ENCODE peak calls at places on chromosomes 6 and 20, in ten cellular contexts. W, I, U, Z, V, K, B, Q, P and Y are unnamed samples.

GRCh38 chr6:13355969-13356368 is 27.6 kb upstream of the TBC1D7 start:
- DNase-seq in W (no peak), I (no peak), U (no peak), Z (no peak), V (no peak), K (no peak), B (no peak), Q (no peak), P (no peak), Y (no peak)

GRCh38 chr6:33935439-33936080 is 131.8 kb upstream of the MLN start:
- DNase-seq in W (no peak), I (no peak), U (no peak), Z (no peak), V (no peak), K (no peak), B (no peak), Q (peak), P (no peak), Y (no peak)

GRCh38 chr6:20892365-20892764 is 358.1 kb downstream of the CDKAL1 start:
- DNase-seq in W (no peak), I (no peak), U (no peak), Z (no peak), V (no peak), K (no peak), B (no peak), Q (no peak), P (no peak), Y (no peak)

GRCh38 chr6:133447924-133448323 is 206.8 kb downstream of the EYA4 start:
- DNase-seq in W (no peak), I (peak), U (no peak), Z (no peak), V (no peak), K (peak), B (peak), Q (no peak), P (no peak), Y (peak)

GRCh38 chr6:132122871-132123270 is 171.7 kb upstream of the CCN2 start:
- DNase-seq in W (no peak), I (no peak), U (no peak), Z (no peak), V (no peak), K (peak), B (peak), Q (no peak), P (peak), Y (no peak)

GRCh38 chr6:36829919-36830544 is 9.2 kb downstream of the CPNE5 start:
- DNase-seq in W (no peak), I (peak), U (no peak), Z (peak), V (no peak), K (no peak), B (no peak), Q (peak), P (peak), Y (peak)

GRCh38 chr20:50613438-50614169 is 77.7 kb downstream of the RIPOR3 start:
- DNase-seq in W (no peak), I (no peak), U (no peak), Z (no peak), V (no peak), K (no peak), B (no peak), Q (no peak), P (no peak), Y (no peak)

GRCh38 chr6:39181333-39181732 is 47.9 kb downstream of the KCNK5 start:
- DNase-seq in W (no peak), I (no peak), U (no peak), Z (no peak), V (no peak), K (no peak), B (no peak), Q (no peak), P (no peak), Y (no peak)

GRCh38 chr6:84553527-84553926 is 210.9 kb downstream of the TBX18 start:
- DNase-seq in W (peak), I (peak), U (no peak), Z (no peak), V (no peak), K (no peak), B (no peak), Q (no peak), P (no peak), Y (no peak)

GRCh38 chr20:5474646-5475550 is 158.1 kb upstream of the PROKR2 start:
- DNase-seq in W (no peak), I (peak), U (no peak), Z (no peak), V (no peak), K (no peak), B (no peak), Q (no peak), P (no peak), Y (no peak)

GRCh38 chr20:1283522-1284210 is 17.6 kb downstream of the SNPH start:
- DNase-seq in W (no peak), I (no peak), U (no peak), Z (no peak), V (no peak), K (no peak), B (no peak), Q (no peak), P (no peak), Y (no peak)

GRCh38 chr6:42068872-42069522 is 18.7 kb downstream of the TAF8 start:
- DNase-seq in W (no peak), I (no peak), U (no peak), Z (no peak), V (no peak), K (no peak), B (no peak), Q (no peak), P (no peak), Y (no peak)

GRCh38 chr6:37931076-37931465 is 111.5 kb downstream of the ZFAND3 start:
- DNase-seq in W (no peak), I (no peak), U (no peak), Z (no peak), V (no peak), K (no peak), B (no peak), Q (no peak), P (no peak), Y (no peak)

GRCh38 chr6:129370268-129370916 is 339.6 kb downstream of the ARHGAP18 start:
- DNase-seq in W (peak), I (peak), U (no peak), Z (peak), V (no peak), K (peak), B (peak), Q (peak), P (peak), Y (peak)

GRCh38 chr6:25963426-25964123 is 973 bp downstream of the TRIM38 start:
- DNase-seq in W (peak), I (peak), U (no peak), Z (no peak), V (peak), K (no peak), B (no peak), Q (no peak), P (no peak), Y (no peak)

GRCh38 chr20:51533291-51534172 is 9.0 kb downstream of the NFATC2 start:
- DNase-seq in W (peak), I (no peak), U (no peak), Z (no peak), V (no peak), K (no peak), B (no peak), Q (no peak), P (peak), Y (no peak)

GRCh38 chr6:123715243-123715863 is 78.6 kb upstream of the TRDN start:
- DNase-seq in W (peak), I (peak), U (no peak), Z (no peak), V (no peak), K (peak), B (no peak), Q (peak), P (peak), Y (no peak)

GRCh38 chr20:44720617-44720993 is 5.4 kb downstream of the CCN5 start:
- DNase-seq in W (peak), I (peak), U (no peak), Z (no peak), V (no peak), K (peak), B (no peak), Q (peak), P (peak), Y (peak)

GRCh38 chr6:26195924-26196845 is 109.0 kb downstream of the HFE start:
- DNase-seq in W (peak), I (peak), U (no peak), Z (no peak), V (no peak), K (peak), B (no peak), Q (no peak), P (no peak), Y (peak)

GRCh38 chr6:27471365-27472115 is 1.4 kb downstream of the ZNF184 start:
- DNase-seq in W (peak), I (no peak), U (no peak), Z (no peak), V (no peak), K (no peak), B (no peak), Q (no peak), P (no peak), Y (no peak)

GRCh38 chr20:9353916-9354276 is 160.5 kb upstream of the LAMP5 start:
- DNase-seq in W (no peak), I (peak), U (no peak), Z (no peak), V (no peak), K (no peak), B (no peak), Q (no peak), P (no peak), Y (peak)

GRCh38 chr20:16100111-16100510 is 473.1 kb downstream of the KIF16B start:
- DNase-seq in W (no peak), I (no peak), U (no peak), Z (no peak), V (no peak), K (no peak), B (no peak), Q (no peak), P (no peak), Y (peak)

GRCh38 chr6:106051241-106051640 is 34.9 kb upstream of the PRDM1 start:
- DNase-seq in W (no peak), I (no peak), U (no peak), Z (no peak), V (no peak), K (no peak), B (no peak), Q (no peak), P (no peak), Y (no peak)

GRCh38 chr6:43937236-43938177 is 167.5 kb downstream of the VEGFA start:
- DNase-seq in W (no peak), I (no peak), U (no peak), Z (peak), V (no peak), K (no peak), B (no peak), Q (no peak), P (no peak), Y (no peak)

GRCh38 chr6:46985943-46986342 is 56.2 kb downstream of the ADGRF1 start:
- DNase-seq in W (peak), I (peak), U (no peak), Z (no peak), V (no peak), K (no peak), B (no peak), Q (no peak), P (peak), Y (no peak)

GRCh38 chr6:40326689-40327404 is 260.3 kb downstream of the LRFN2 start:
- DNase-seq in W (no peak), I (no peak), U (no peak), Z (no peak), V (no peak), K (no peak), B (no peak), Q (no peak), P (no peak), Y (no peak)

GRCh38 chr6:15763827-15764226 is 101.0 kb upstream of the DTNBP1 start:
- DNase-seq in W (peak), I (no peak), U (no peak), Z (no peak), V (peak), K (no peak), B (no peak), Q (no peak), P (peak), Y (peak)